ENCODE peak calls at places on chromosomes 1 and 21, in seven cellular contexts. One of them, this sample, is unnamed.

GRCh38 chr1:244054924-244055263 is 3.8 kb downstream of the ZBTB18 start:
- DNase-seq in mesendoderm: no peak
- DNase-seq in left colon: no peak
- DNase-seq in NCI-H510A treated with DMSO at 0.1 percent for 48 hours: no peak
- DNase-seq in upper lobe of right lung: no peak
- DNase-seq in left cardiac atrium: no peak
- DNase-seq in NCI-H1105: no peak
- DNase-seq in this sample: no peak

GRCh38 chr1:22289251-22289995 is 146.5 kb upstream of the WNT4 start:
- DNase-seq in NCI-H510A treated with DMSO at 0.1 percent for 48 hours: no peak
- DNase-seq in upper lobe of right lung: no peak
- DNase-seq in NCI-H1105: no peak
- DNase-seq in left colon: no peak
- DNase-seq in mesendoderm: peak; percentile 70
- DNase-seq in left cardiac atrium: no peak
- DNase-seq in this sample: no peak

GRCh38 chr21:20943476-20944085 is 54.6 kb upstream of the NCAM2 start:
- DNase-seq in upper lobe of right lung: no peak
- DNase-seq in left cardiac atrium: no peak
- DNase-seq in NCI-H510A treated with DMSO at 0.1 percent for 48 hours: no peak
- DNase-seq in NCI-H1105: no peak
- DNase-seq in mesendoderm: no peak
- DNase-seq in left colon: no peak
- DNase-seq in this sample: no peak

GRCh38 chr1:206477110-206477509 is 6.8 kb downstream of the IKBKE start:
- DNase-seq in left colon: no peak
- DNase-seq in NCI-H510A treated with DMSO at 0.1 percent for 48 hours: no peak
- DNase-seq in mesendoderm: no peak
- DNase-seq in upper lobe of right lung: no peak
- DNase-seq in NCI-H1105: no peak
- DNase-seq in left cardiac atrium: no peak
- DNase-seq in this sample: no peak

GRCh38 chr1:232902766-232903357 is 47.5 kb upstream of the NTPCR start:
- DNase-seq in NCI-H510A treated with DMSO at 0.1 percent for 48 hours: no peak
- DNase-seq in left colon: peak; percentile 64
- DNase-seq in mesendoderm: peak; percentile 62
- DNase-seq in left cardiac atrium: no peak
- DNase-seq in NCI-H1105: no peak
- DNase-seq in upper lobe of right lung: no peak
- DNase-seq in this sample: no peak

GRCh38 chr1:36638268-36638667 is 155.6 kb upstream of the CSF3R start:
- DNase-seq in NCI-H1105: no peak
- DNase-seq in left cardiac atrium: no peak
- DNase-seq in left colon: no peak
- DNase-seq in upper lobe of right lung: no peak
- DNase-seq in mesendoderm: no peak
- DNase-seq in NCI-H510A treated with DMSO at 0.1 percent for 48 hours: no peak
- DNase-seq in this sample: no peak

GRCh38 chr1:115717541-115717940 is 51.0 kb downstream of the CASQ2 start:
- DNase-seq in upper lobe of right lung: no peak
- DNase-seq in left colon: peak; percentile 59
- DNase-seq in NCI-H1105: peak; percentile 34
- DNase-seq in left cardiac atrium: peak; percentile 53
- DNase-seq in mesendoderm: peak; percentile 74
- DNase-seq in NCI-H510A treated with DMSO at 0.1 percent for 48 hours: no peak
- DNase-seq in this sample: peak; percentile 7

GRCh38 chr1:27872059-27872801 is at the start of gene THEMIS2:
- DNase-seq in NCI-H1105: no peak
- DNase-seq in NCI-H510A treated with DMSO at 0.1 percent for 48 hours: peak; percentile 7
- DNase-seq in left cardiac atrium: peak; percentile 76
- DNase-seq in mesendoderm: peak; percentile 67
- DNase-seq in upper lobe of right lung: peak; percentile 88
- DNase-seq in left colon: peak; percentile 82
- DNase-seq in this sample: no peak

GRCh38 chr1:26784023-26784871 is 3.5 kb upstream of the PIGV start:
- DNase-seq in upper lobe of right lung: no peak
- DNase-seq in NCI-H510A treated with DMSO at 0.1 percent for 48 hours: peak; percentile 79
- DNase-seq in mesendoderm: peak; percentile 31
- DNase-seq in left colon: peak; percentile 77
- DNase-seq in NCI-H1105: peak; percentile 45
- DNase-seq in left cardiac atrium: peak; percentile 65
- DNase-seq in this sample: no peak

GRCh38 chr1:27017206-27017605 is 4.6 kb upstream of the TENT5B start:
- DNase-seq in NCI-H510A treated with DMSO at 0.1 percent for 48 hours: no peak
- DNase-seq in left cardiac atrium: no peak
- DNase-seq in NCI-H1105: no peak
- DNase-seq in left colon: no peak
- DNase-seq in mesendoderm: no peak
- DNase-seq in upper lobe of right lung: no peak
- DNase-seq in this sample: no peak

GRCh38 chr1:109425391-109425790 is 857 bp downstream of the PSMA5 start:
- DNase-seq in NCI-H1105: no peak
- DNase-seq in upper lobe of right lung: no peak
- DNase-seq in left cardiac atrium: no peak
- DNase-seq in left colon: no peak
- DNase-seq in NCI-H510A treated with DMSO at 0.1 percent for 48 hours: no peak
- DNase-seq in mesendoderm: peak; percentile 6
- DNase-seq in this sample: no peak

GRCh38 chr1:27598288-27598687 is 5.7 kb downstream of the AHDC1 start:
- DNase-seq in left colon: no peak
- DNase-seq in upper lobe of right lung: no peak
- DNase-seq in left cardiac atrium: peak; percentile 70
- DNase-seq in NCI-H1105: no peak
- DNase-seq in NCI-H510A treated with DMSO at 0.1 percent for 48 hours: no peak
- DNase-seq in mesendoderm: no peak
- DNase-seq in this sample: no peak

GRCh38 chr1:66770694-66771093 is 18.4 kb downstream of the DYNLT5 start:
- DNase-seq in left cardiac atrium: no peak
- DNase-seq in left colon: no peak
- DNase-seq in NCI-H1105: no peak
- DNase-seq in upper lobe of right lung: no peak
- DNase-seq in NCI-H510A treated with DMSO at 0.1 percent for 48 hours: no peak
- DNase-seq in mesendoderm: no peak
- DNase-seq in this sample: no peak

GRCh38 chr1:72283204-72284083 is 1.1 kb upstream of the NEGR1 start:
- DNase-seq in upper lobe of right lung: peak; percentile 88
- DNase-seq in NCI-H1105: peak; percentile 79
- DNase-seq in NCI-H510A treated with DMSO at 0.1 percent for 48 hours: peak; percentile 84
- DNase-seq in mesendoderm: peak; percentile 78
- DNase-seq in left colon: peak; percentile 58
- DNase-seq in left cardiac atrium: peak; percentile 72
- DNase-seq in this sample: peak; percentile 43

GRCh38 chr1:182340233-182341058 is 51.1 kb downstream of the GLUL start:
- DNase-seq in left cardiac atrium: peak; percentile 34
- DNase-seq in NCI-H510A treated with DMSO at 0.1 percent for 48 hours: no peak
- DNase-seq in left colon: no peak
- DNase-seq in NCI-H1105: no peak
- DNase-seq in mesendoderm: no peak
- DNase-seq in upper lobe of right lung: no peak
- DNase-seq in this sample: no peak

GRCh38 chr1:54969879-54970278 is 10.5 kb upstream of the TMEM61 start:
- DNase-seq in left cardiac atrium: no peak
- DNase-seq in left colon: no peak
- DNase-seq in NCI-H1105: no peak
- DNase-seq in mesendoderm: no peak
- DNase-seq in upper lobe of right lung: no peak
- DNase-seq in NCI-H510A treated with DMSO at 0.1 percent for 48 hours: no peak
- DNase-seq in this sample: no peak

GRCh38 chr1:117120774-117121588 is 568 bp downstream of the TRIM45 start:
- DNase-seq in NCI-H1105: peak; percentile 27
- DNase-seq in mesendoderm: peak; percentile 28
- DNase-seq in NCI-H510A treated with DMSO at 0.1 percent for 48 hours: no peak
- DNase-seq in upper lobe of right lung: no peak
- DNase-seq in left colon: peak; percentile 6
- DNase-seq in left cardiac atrium: no peak
- DNase-seq in this sample: no peak

GRCh38 chr1:55138740-55139283 is 76.4 kb downstream of the USP24 start:
- DNase-seq in NCI-H510A treated with DMSO at 0.1 percent for 48 hours: no peak
- DNase-seq in NCI-H1105: no peak
- DNase-seq in left colon: no peak
- DNase-seq in mesendoderm: no peak
- DNase-seq in left cardiac atrium: no peak
- DNase-seq in upper lobe of right lung: no peak
- DNase-seq in this sample: no peak

GRCh38 chr1:216913966-216914365 is 190.7 kb upstream of the ESRRG start:
- DNase-seq in NCI-H1105: no peak
- DNase-seq in left colon: no peak
- DNase-seq in NCI-H510A treated with DMSO at 0.1 percent for 48 hours: no peak
- DNase-seq in left cardiac atrium: no peak
- DNase-seq in mesendoderm: no peak
- DNase-seq in upper lobe of right lung: no peak
- DNase-seq in this sample: no peak

GRCh38 chr1:28751315-28752056 is 14.7 kb downstream of the YTHDF2 start:
- DNase-seq in NCI-H1105: no peak
- DNase-seq in upper lobe of right lung: no peak
- DNase-seq in left cardiac atrium: no peak
- DNase-seq in left colon: no peak
- DNase-seq in NCI-H510A treated with DMSO at 0.1 percent for 48 hours: no peak
- DNase-seq in mesendoderm: peak; percentile 62
- DNase-seq in this sample: no peak

GRCh38 chr1:11558286-11558685 is 79.3 kb downstream of the DISP3 start:
- DNase-seq in left colon: no peak
- DNase-seq in NCI-H510A treated with DMSO at 0.1 percent for 48 hours: no peak
- DNase-seq in upper lobe of right lung: peak; percentile 28
- DNase-seq in left cardiac atrium: no peak
- DNase-seq in mesendoderm: peak; percentile 62
- DNase-seq in NCI-H1105: no peak
- DNase-seq in this sample: no peak

GRCh38 chr1:232239557-232240468 is 390.1 kb downstream of the SIPA1L2 start:
- DNase-seq in left cardiac atrium: no peak
- DNase-seq in left colon: no peak
- DNase-seq in upper lobe of right lung: no peak
- DNase-seq in mesendoderm: no peak
- DNase-seq in NCI-H510A treated with DMSO at 0.1 percent for 48 hours: peak; percentile 70
- DNase-seq in NCI-H1105: no peak
- DNase-seq in this sample: no peak

GRCh38 chr1:115771094-115771846 is 2.8 kb upstream of the CASQ2 start:
- DNase-seq in upper lobe of right lung: no peak
- DNase-seq in left colon: no peak
- DNase-seq in left cardiac atrium: no peak
- DNase-seq in mesendoderm: peak; percentile 94
- DNase-seq in NCI-H1105: peak; percentile 27
- DNase-seq in NCI-H510A treated with DMSO at 0.1 percent for 48 hours: peak; percentile 70
- DNase-seq in this sample: no peak

GRCh38 chr1:184513966-184514365 is 127.1 kb downstream of the C1orf21 start:
- DNase-seq in left cardiac atrium: no peak
- DNase-seq in upper lobe of right lung: no peak
- DNase-seq in left colon: no peak
- DNase-seq in NCI-H1105: no peak
- DNase-seq in mesendoderm: peak; percentile 45
- DNase-seq in NCI-H510A treated with DMSO at 0.1 percent for 48 hours: no peak
- DNase-seq in this sample: no peak

GRCh38 chr1:152960452-152961044 is 9.9 kb upstream of the SPRR4 start:
- DNase-seq in left colon: no peak
- DNase-seq in left cardiac atrium: no peak
- DNase-seq in NCI-H1105: no peak
- DNase-seq in mesendoderm: peak; percentile 47
- DNase-seq in NCI-H510A treated with DMSO at 0.1 percent for 48 hours: no peak
- DNase-seq in upper lobe of right lung: no peak
- DNase-seq in this sample: no peak

GRCh38 chr21:26966360-26966977 is 419 bp downstream of the ADAMTS5 start:
- DNase-seq in mesendoderm: peak; percentile 73
- DNase-seq in left cardiac atrium: peak; percentile 26
- DNase-seq in left colon: peak; percentile 5
- DNase-seq in NCI-H510A treated with DMSO at 0.1 percent for 48 hours: no peak
- DNase-seq in upper lobe of right lung: no peak
- DNase-seq in NCI-H1105: no peak
- DNase-seq in this sample: no peak

GRCh38 chr1:169933999-169934725 is 40.5 kb upstream of the SCYL3 start:
- DNase-seq in mesendoderm: no peak
- DNase-seq in NCI-H1105: no peak
- DNase-seq in upper lobe of right lung: no peak
- DNase-seq in left colon: peak; percentile 46
- DNase-seq in left cardiac atrium: no peak
- DNase-seq in NCI-H510A treated with DMSO at 0.1 percent for 48 hours: no peak
- DNase-seq in this sample: peak; percentile 26

GRCh38 chr21:39096754-39097153 is 86.5 kb downstream of the PSMG1 start:
- DNase-seq in NCI-H510A treated with DMSO at 0.1 percent for 48 hours: no peak
- DNase-seq in left colon: no peak
- DNase-seq in upper lobe of right lung: no peak
- DNase-seq in left cardiac atrium: no peak
- DNase-seq in NCI-H1105: no peak
- DNase-seq in mesendoderm: peak; percentile 45
- DNase-seq in this sample: no peak

GRCh38 chr1:236507022-236507700 is 16.6 kb upstream of the LGALS8 start:
- DNase-seq in NCI-H510A treated with DMSO at 0.1 percent for 48 hours: no peak
- DNase-seq in NCI-H1105: no peak
- DNase-seq in mesendoderm: no peak
- DNase-seq in upper lobe of right lung: no peak
- DNase-seq in left cardiac atrium: peak; percentile 62
- DNase-seq in left colon: no peak
- DNase-seq in this sample: no peak

GRCh38 chr1:233045591-233045990 is 95.2 kb downstream of the NTPCR start:
- DNase-seq in upper lobe of right lung: no peak
- DNase-seq in left colon: no peak
- DNase-seq in NCI-H1105: no peak
- DNase-seq in NCI-H510A treated with DMSO at 0.1 percent for 48 hours: no peak
- DNase-seq in left cardiac atrium: no peak
- DNase-seq in mesendoderm: no peak
- DNase-seq in this sample: no peak

GRCh38 chr1:103336376-103336775 is 189.1 kb upstream of the RNPC3 start:
- DNase-seq in mesendoderm: no peak
- DNase-seq in NCI-H1105: no peak
- DNase-seq in left cardiac atrium: no peak
- DNase-seq in left colon: no peak
- DNase-seq in upper lobe of right lung: no peak
- DNase-seq in NCI-H510A treated with DMSO at 0.1 percent for 48 hours: no peak
- DNase-seq in this sample: no peak

GRCh38 chr21:45270306-45270821 is 17.3 kb downstream of the POFUT2 start:
- DNase-seq in left cardiac atrium: no peak
- DNase-seq in left colon: no peak
- DNase-seq in upper lobe of right lung: no peak
- DNase-seq in NCI-H510A treated with DMSO at 0.1 percent for 48 hours: no peak
- DNase-seq in NCI-H1105: no peak
- DNase-seq in mesendoderm: peak; percentile 46
- DNase-seq in this sample: no peak

GRCh38 chr1:156401681-156402081 is 32.7 kb downstream of the RHBG start:
- DNase-seq in left cardiac atrium: no peak
- DNase-seq in NCI-H510A treated with DMSO at 0.1 percent for 48 hours: no peak
- DNase-seq in mesendoderm: peak; percentile 96
- DNase-seq in upper lobe of right lung: no peak
- DNase-seq in NCI-H1105: no peak
- DNase-seq in left colon: no peak
- DNase-seq in this sample: no peak

GRCh38 chr21:46434322-46434958 is 24.3 kb upstream of the DIP2A start:
- DNase-seq in NCI-H1105: no peak
- DNase-seq in upper lobe of right lung: no peak
- DNase-seq in mesendoderm: no peak
- DNase-seq in NCI-H510A treated with DMSO at 0.1 percent for 48 hours: no peak
- DNase-seq in left cardiac atrium: no peak
- DNase-seq in left colon: no peak
- DNase-seq in this sample: no peak

This sample was measured in NCI-H460.